ENCODE peak calls at places on chromosomes 6 and 20, in nine cellular contexts. R is CD8-positive, alpha-beta T cell; Q is ecto neural progenitor cell; D is fibroblast of lung; E is heart left ventricle; S is CD4-positive, alpha-beta T cell; U is stimulated activated CD8-positive, alpha-beta memory T cell treated with anti-CD3 and anti-CD28 coated beads, Interleukin-2, amount 100 ng/mL, for 48 hours; V is left cardiac atrium; T is brain microvascular endothelial cell. W is an unnamed sample.

GRCh38 chr6:158347335-158347734 is 35.1 kb downstream of the TULP4 start:
- DNase-seq in T (no peak), D (no peak), Q (no peak), R (no peak), S (no peak), U (no peak), V (no peak), E (no peak), W (no peak)

GRCh38 chr6:14612016-14612415 is 494.4 kb downstream of the CD83 start:
- DNase-seq in D (peak; percentile 42), R (no peak), T (peak; percentile 14), V (no peak), S (no peak), U (no peak), E (no peak), Q (no peak), W (no peak)

GRCh38 chr6:113205563-113205962 is 651.6 kb upstream of the MARCKS start:
- DNase-seq in S (no peak), D (peak; percentile 34), T (no peak), Q (no peak), R (no peak), V (no peak), U (no peak), E (no peak), W (no peak)

GRCh38 chr6:30101939-30102700 is 10.8 kb downstream of the TRIM31 start:
- DNase-seq in Q (peak; percentile 88), T (peak; percentile 67), D (peak; percentile 74), S (peak; percentile 56), E (peak; percentile 94), V (peak; percentile 95), R (peak; percentile 37), U (peak; percentile 66), W (peak; percentile 47)

GRCh38 chr6:1614767-1615650 is 5.3 kb downstream of the FOXC1 start:
- DNase-seq in R (no peak), Q (no peak), S (no peak), T (no peak), V (no peak), U (no peak), D (no peak), E (no peak), W (no peak)

GRCh38 chr6:131685266-131685780 is 15.9 kb downstream of the OR2A4 start:
- DNase-seq in Q (no peak), E (no peak), U (peak; percentile 9), V (no peak), R (no peak), D (no peak), T (no peak), S (no peak), W (no peak)

GRCh38 chr20:47720636-47721427 is 64.4 kb downstream of the SULF2 start:
- DNase-seq in E (no peak), T (no peak), U (no peak), S (no peak), V (no peak), D (peak; percentile 89), R (no peak), Q (no peak), W (no peak)

GRCh38 chr20:1844723-1845523 is 50.3 kb upstream of the SIRPA start:
- DNase-seq in Q (no peak), D (peak; percentile 55), T (peak; percentile 12), U (peak; percentile 14), R (no peak), V (peak; percentile 52), E (peak; percentile 50), S (no peak), W (no peak)

GRCh38 chr6:37111156-37111461 is 58.8 kb upstream of the PIM1 start:
- DNase-seq in V (no peak), Q (no peak), E (no peak), S (no peak), R (no peak), T (no peak), U (no peak), D (no peak), W (no peak)

GRCh38 chr20:41044409-41045062 is 15.9 kb downstream of the TOP1 start:
- DNase-seq in S (no peak), R (no peak), T (no peak), U (no peak), D (no peak), V (no peak), E (no peak), Q (no peak), W (no peak)

GRCh38 chr20:43667341-43668132 is 623 bp downstream of the MYBL2 start:
- DNase-seq in Q (peak; percentile 70), E (no peak), R (no peak), D (peak; percentile 13), T (no peak), S (no peak), U (no peak), V (no peak), W (no peak)

GRCh38 chr20:49646126-49646525 is 67.6 kb downstream of the B4GALT5 start:
- DNase-seq in Q (no peak), V (no peak), U (no peak), S (no peak), T (peak; percentile 77), E (no peak), R (no peak), D (peak; percentile 85), W (no peak)

GRCh38 chr20:17965042-17965697 is 3.4 kb downstream of the SNX5 start:
- DNase-seq in Q (no peak), R (no peak), S (no peak), E (no peak), U (no peak), D (no peak), T (no peak), V (peak; percentile 47), W (no peak)

GRCh38 chr6:112416885-112417284 is 69.8 kb downstream of the RFPL4B start:
- DNase-seq in U (no peak), Q (no peak), V (no peak), S (no peak), E (no peak), R (no peak), T (no peak), D (peak; percentile 23), W (no peak)

GRCh38 chr20:25496165-25496967 is 88.9 kb downstream of the GINS1 start:
- DNase-seq in Q (no peak), V (no peak), R (no peak), U (no peak), S (no peak), D (no peak), E (no peak), T (no peak), W (no peak)

GRCh38 chr6:114312931-114313330 is 29.9 kb downstream of the HS3ST5 start:
- DNase-seq in V (no peak), D (peak; percentile 1), S (no peak), E (no peak), T (no peak), Q (no peak), R (no peak), U (no peak), W (no peak)

GRCh38 chr6:158205220-158205944 is 37.2 kb downstream of the GTF2H5 start:
- DNase-seq in E (no peak), U (no peak), V (no peak), D (peak; percentile 10), T (no peak), R (no peak), S (no peak), Q (no peak), W (no peak)

GRCh38 chr6:12150812-12151432 is 138.8 kb downstream of the HIVEP1 start:
- DNase-seq in V (no peak), D (peak; percentile 18), Q (no peak), T (no peak), S (peak; percentile 26), E (no peak), U (no peak), R (peak; percentile 60), W (no peak)

GRCh38 chr6:132209351-132209750 is 191.9 kb downstream of the MOXD1 start:
- DNase-seq in T (no peak), R (no peak), U (no peak), Q (no peak), V (no peak), E (no peak), D (no peak), S (no peak), W (no peak)

W was measured in NCI-H748 treated with DMSO at 0.1 percent for 48 hours.